ENCODE peak calls at places on chromosomes 5 and 9, in five cellular contexts. E, A, G, W and U are unnamed samples.

GRCh38 chr9:36985769-36986547 is 48.1 kb downstream of the PAX5 start:
- DNase-seq in E (no peak), A (no peak), G (no peak), W (no peak), U (no peak)

GRCh38 chr5:79605560-79605959 is 6.7 kb upstream of the TENT2 start:
- DNase-seq in E (no peak), A (no peak), G (no peak), W (no peak), U (no peak)

GRCh38 chr5:164233796-164234195 is 728.4 kb downstream of the MAT2B start:
- DNase-seq in E (no peak), A (no peak), G (no peak), W (no peak), U (no peak)

GRCh38 chr9:5897851-5898250 is 7.2 kb downstream of the MLANA start:
- DNase-seq in E (no peak), A (no peak), G (no peak), W (no peak), U (no peak)

GRCh38 chr5:36045895-36046294 is 20.8 kb downstream of the UGT3A2 start:
- DNase-seq in E (no peak), A (no peak), G (no peak), W (no peak), U (no peak)

GRCh38 chr5:7667216-7667767 is 183.6 kb downstream of the CFAP90 start:
- DNase-seq in E (peak), A (no peak), G (no peak), W (no peak), U (no peak)

GRCh38 chr5:153782589-153783238 is 256.0 kb downstream of the FAM114A2 start:
- DNase-seq in E (peak), A (no peak), G (no peak), W (peak), U (no peak)

GRCh38 chr9:99821187-99822095 is at the start of gene NR4A3:
- DNase-seq in E (peak), A (peak), G (peak), W (peak), U (peak)

GRCh38 chr9:130663258-130664171 is 879 bp upstream of the PRDM12 start:
- DNase-seq in E (no peak), A (no peak), G (no peak), W (no peak), U (no peak)

GRCh38 chr5:138468133-138468965 is 3.1 kb downstream of the EGR1 start:
- DNase-seq in E (no peak), A (no peak), G (no peak), W (peak), U (no peak)

GRCh38 chr9:72025956-72026355 is 34.5 kb downstream of the C9orf57 start:
- DNase-seq in E (no peak), A (no peak), G (no peak), W (no peak), U (no peak)

GRCh38 chr9:107653263-107653821 is 163.8 kb upstream of the KLF4 start:
- DNase-seq in E (no peak), A (no peak), G (no peak), W (no peak), U (no peak)

GRCh38 chr9:115018547-115019435 is 88.4 kb upstream of the TNFSF8 start:
- DNase-seq in E (no peak), A (no peak), G (no peak), W (peak), U (no peak)

GRCh38 chr5:43041131-43041668 is 1.1 kb upstream of the ANXA2R start:
- DNase-seq in E (no peak), A (no peak), G (peak), W (peak), U (peak)

GRCh38 chr5:72145351-72145750 is 38.1 kb downstream of the MAP1B start:
- DNase-seq in E (no peak), A (no peak), G (no peak), W (no peak), U (no peak)

GRCh38 chr5:143923634-143924265 is 111.8 kb downstream of the HMHB1 start:
- DNase-seq in E (no peak), A (no peak), G (no peak), W (peak), U (no peak)

GRCh38 chr5:158967566-158967965 is 132.2 kb downstream of the EBF1 start:
- DNase-seq in E (no peak), A (no peak), G (no peak), W (no peak), U (no peak)

GRCh38 chr9:94511134-94511942 is 43.5 kb upstream of the PCAT7 start:
- DNase-seq in E (no peak), A (no peak), G (no peak), W (no peak), U (no peak)

GRCh38 chr5:57842376-57843015 is 359.9 kb upstream of the ACTBL2 start:
- DNase-seq in E (no peak), A (no peak), G (no peak), W (no peak), U (no peak)

GRCh38 chr5:132256783-132257130 is 739 bp upstream of the PDLIM4 start:
- DNase-seq in E (no peak), A (no peak), G (no peak), W (no peak), U (no peak)

GRCh38 chr5:157312492-157312891 is 46.6 kb downstream of the CYFIP2 start:
- DNase-seq in E (peak), A (peak), G (peak), W (peak), U (peak)

GRCh38 chr5:72305194-72306142 is 14.6 kb downstream of the MRPS27 start:
- DNase-seq in E (no peak), A (no peak), G (no peak), W (no peak), U (no peak)

GRCh38 chr5:152884006-152884405 is 478.9 kb upstream of the NMUR2 start:
- DNase-seq in E (no peak), A (no peak), G (no peak), W (no peak), U (no peak)

GRCh38 chr9:137311171-137311970 is 9.3 kb upstream of the NRARP start:
- DNase-seq in E (peak), A (no peak), G (no peak), W (peak), U (no peak)

GRCh38 chr5:78574731-78575161 is 73.8 kb downstream of the LHFPL2 start:
- DNase-seq in E (no peak), A (no peak), G (no peak), W (peak), U (no peak)

GRCh38 chr5:71695561-71695960 is 23.5 kb upstream of the CARTPT start:
- DNase-seq in E (no peak), A (no peak), G (no peak), W (peak), U (no peak)

GRCh38 chr9:81521892-81522291 is 167.5 kb downstream of the TLE1 start:
- DNase-seq in E (no peak), A (no peak), G (no peak), W (no peak), U (no peak)

GRCh38 chr5:151724360-151724759 is 34.1 kb downstream of the ATOX1 start:
- DNase-seq in E (no peak), A (no peak), G (no peak), W (no peak), U (no peak)

GRCh38 chr5:1020461-1020961 is 11.9 kb downstream of the NKD2 start:
- DNase-seq in E (no peak), A (no peak), G (no peak), W (no peak), U (no peak)

GRCh38 chr9:20351715-20352114 is 270.6 kb downstream of the MLLT3 start:
- DNase-seq in E (no peak), A (no peak), G (no peak), W (no peak), U (no peak)

GRCh38 chr5:168830833-168831232 is 251.7 kb upstream of the PANK3 start:
- DNase-seq in E (no peak), A (no peak), G (no peak), W (no peak), U (no peak)

GRCh38 chr5:78530342-78531096 is 118.1 kb downstream of the LHFPL2 start:
- DNase-seq in E (peak), A (no peak), G (no peak), W (peak), U (no peak)

GRCh38 chr5:72661405-72661804 is 154.2 kb upstream of the ZNF366 start:
- DNase-seq in E (no peak), A (no peak), G (no peak), W (peak), U (no peak)

GRCh38 chr5:62589504-62589903 is 10.9 kb downstream of the LRRC70 start:
- DNase-seq in E (no peak), A (no peak), G (no peak), W (no peak), U (no peak)

GRCh38 chr9:20255052-20255451 is 367.2 kb downstream of the MLLT3 start:
- DNase-seq in E (no peak), A (no peak), G (no peak), W (no peak), U (no peak)

GRCh38 chr5:157387683-157388093 is 72.3 kb upstream of the NIPAL4 start:
- DNase-seq in E (no peak), A (no peak), G (no peak), W (peak), U (no peak)

GRCh38 chr9:123048748-123049147 is 15.3 kb downstream of the GPR21 start:
- DNase-seq in E (no peak), A (no peak), G (no peak), W (no peak), U (no peak)

GRCh38 chr9:133700861-133701320 is 37.3 kb downstream of the SARDH start:
- DNase-seq in E (no peak), A (no peak), G (no peak), W (no peak), U (no peak)